ENCODE peak calls at places on chromosomes 6 and 20, in eight cellular contexts. R is fibroblast of lung; H is colonic mucosa; G is CD8-positive, alpha-beta T cell; T is right cardiac atrium; U is aorta; L is CD8-positive, alpha-beta memory T cell; M is lung. Z is an unnamed sample.
A peak's percentile ranks its signal among the peaks of the same experiment; 100 is the strongest.

GRCh38 chr6:132812255-132812732 is 2.1 kb upstream of the RPS12 start:
- DNase-seq in R (peak; percentile 63), H (no peak), G (no peak), T (no peak), U (no peak), L (no peak), M (no peak), Z (no peak)

GRCh38 chr6:3414704-3415453 is 42.0 kb downstream of the SLC22A23 start:
- DNase-seq in R (no peak), H (no peak), G (peak; percentile 29), T (no peak), U (no peak), L (no peak), M (peak; percentile 59), Z (peak; percentile 86)

GRCh38 chr6:149421132-149421531 is 21.1 kb downstream of the SUMO4 start:
- DNase-seq in R (no peak), H (no peak), G (no peak), T (no peak), U (no peak), L (no peak), M (no peak), Z (no peak)

GRCh38 chr6:156283091-156283490 is 494.1 kb upstream of the ARID1B start:
- DNase-seq in R (no peak), H (no peak), G (no peak), T (no peak), U (no peak), L (no peak), M (no peak), Z (no peak)

GRCh38 chr20:36273414-36274247 is 32.5 kb upstream of the DLGAP4 start:
- DNase-seq in R (peak; percentile 19), H (no peak), G (no peak), T (no peak), U (peak; percentile 47), L (no peak), M (no peak), Z (peak; percentile 28)

GRCh38 chr6:16964553-16965499 is 137.0 kb upstream of the STMND1 start:
- DNase-seq in R (peak; percentile 78), H (peak; percentile 65), G (peak; percentile 64), T (peak; percentile 82), U (peak; percentile 87), L (peak; percentile 43), M (peak; percentile 68), Z (peak; percentile 82)

GRCh38 chr6:144434308-144434990 is 149.3 kb downstream of the UTRN start:
- DNase-seq in R (peak; percentile 74), H (no peak), G (no peak), T (no peak), U (no peak), L (no peak), M (no peak), Z (peak; percentile 86)

GRCh38 chr6:44056392-44057237 is 70.6 kb downstream of the MRPL14 start:
- DNase-seq in R (peak; percentile 89), H (peak; percentile 49), G (no peak), T (peak; percentile 94), U (peak; percentile 93), L (no peak), M (peak; percentile 55), Z (no peak)

GRCh38 chr20:41387433-41387832 is 20.8 kb upstream of the EMILIN3 start:
- DNase-seq in R (no peak), H (no peak), G (no peak), T (no peak), U (peak; percentile 41), L (no peak), M (no peak), Z (no peak)

GRCh38 chr6:29652198-29652584 is 4.7 kb upstream of the MOG start:
- DNase-seq in R (no peak), H (no peak), G (no peak), T (no peak), U (no peak), L (no peak), M (no peak), Z (no peak)

GRCh38 chr6:154932562-154933027 is 62.5 kb upstream of the TIAM2 start:
- DNase-seq in R (peak; percentile 42), H (no peak), G (no peak), T (no peak), U (no peak), L (no peak), M (no peak), Z (peak; percentile 58)

GRCh38 chr6:152089992-152090391 is 282.5 kb downstream of the ESR1 start:
- DNase-seq in R (peak; percentile 52), H (no peak), G (no peak), T (no peak), U (no peak), L (no peak), M (no peak), Z (no peak)

GRCh38 chr6:3061501-3061941 is 6.8 kb upstream of the RIPK1 start:
- DNase-seq in R (peak; percentile 56), H (peak; percentile 4), G (peak; percentile 16), T (no peak), U (no peak), L (no peak), M (no peak), Z (no peak)

GRCh38 chr6:48429021-48429420 is 318.0 kb upstream of the PTCHD4 start:
- DNase-seq in R (peak; percentile 21), H (no peak), G (no peak), T (no peak), U (no peak), L (no peak), M (no peak), Z (no peak)

GRCh38 chr6:32216292-32216691 is 7.6 kb downstream of the NOTCH4 start:
- DNase-seq in R (no peak), H (no peak), G (no peak), T (no peak), U (no peak), L (no peak), M (no peak), Z (no peak)

GRCh38 chr6:29589423-29590048 is 4.6 kb downstream of the OR2H2 start:
- DNase-seq in R (peak; percentile 54), H (peak; percentile 56), G (no peak), T (no peak), U (no peak), L (peak; percentile 10), M (peak; percentile 36), Z (peak; percentile 60)

DNA sequence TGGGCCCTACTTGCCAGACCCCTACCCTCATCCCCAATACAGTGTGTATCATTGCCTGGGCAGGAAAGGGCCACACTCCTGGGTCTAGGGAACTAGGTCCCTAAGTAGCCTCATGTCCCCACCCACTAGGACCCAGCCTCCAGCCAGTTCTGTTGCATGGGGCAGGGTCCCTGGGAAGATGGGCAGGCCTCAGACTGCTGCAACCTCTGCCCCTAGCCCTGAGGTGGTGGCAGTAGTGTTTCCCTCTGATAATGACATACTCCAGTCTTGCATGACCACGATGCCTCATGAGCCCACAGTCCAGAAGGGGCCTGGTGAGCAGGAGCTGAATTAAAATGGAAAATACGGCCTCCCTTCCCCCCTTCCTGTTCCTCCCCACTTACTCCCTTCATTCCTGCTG is 35.9 kb upstream of the SCRT2 start:
- DNase-seq in R (no peak), H (no peak), G (no peak), T (no peak), U (peak; percentile 53), L (no peak), M (no peak), Z (no peak)
- H3K9me3 ChIP-seq in R (no peaks in the 10 kb centered on the region), H (no peaks in the 10 kb centered on the region), G (no peaks in the 10 kb centered on the region), T (peaks cover 5% of the 10 kb centered on the region), U (peaks cover 9% of the 10 kb centered on the region), L (no peaks in the 10 kb centered on the region), M (no peaks in the 10 kb centered on the region), Z (no peaks in the 10 kb centered on the region)

GRCh38 chr20:10666221-10667076 is 7.3 kb downstream of the JAG1 start:
- DNase-seq in R (no peak), H (no peak), G (no peak), T (no peak), U (no peak), L (no peak), M (no peak), Z (no peak)

GRCh38 chr20:10665791-10666190 is 8.0 kb downstream of the JAG1 start:
- DNase-seq in R (no peak), H (no peak), G (no peak), T (no peak), U (no peak), L (no peak), M (no peak), Z (peak; percentile 36)

GRCh38 chr20:10667077-10667401 is 6.8 kb downstream of the JAG1 start:
- DNase-seq in R (no peak), H (no peak), G (no peak), T (peak; percentile 91), U (peak; percentile 94), L (no peak), M (no peak), Z (no peak)

GRCh38 chr20:10668677-10669368 is 5.0 kb downstream of the JAG1 start:
- DNase-seq in R (no peak), H (no peak), G (no peak), T (no peak), U (no peak), L (no peak), M (no peak), Z (no peak)

GRCh38 chr20:10667560-10668167 is 6.1 kb downstream of the JAG1 start:
- DNase-seq in R (no peak), H (no peak), G (no peak), T (no peak), U (no peak), L (no peak), M (no peak), Z (no peak)
- H3K4me3 ChIP-seq in R (no peak overlapping the region), H (no peak overlapping the region), G (no peak overlapping the region), T (peak overlapping the region; percentile 18), U (peak overlapping the region; percentile 21), L (no peak overlapping the region), M (no peak overlapping the region), Z (no peak overlapping the region)

GRCh38 chr6:137432054-137432545 is 62.1 kb downstream of the OLIG3 start:
- DNase-seq in R (no peak), H (no peak), G (no peak), T (no peak), U (no peak), L (no peak), M (no peak), Z (no peak)

GRCh38 chr6:137430954-137431353 is 63.2 kb downstream of the OLIG3 start:
- DNase-seq in R (no peak), H (no peak), G (no peak), T (no peak), U (no peak), L (no peak), M (no peak), Z (no peak)

GRCh38 chr6:137434640-137435039 is 59.6 kb downstream of the OLIG3 start:
- DNase-seq in R (no peak), H (no peak), G (no peak), T (no peak), U (no peak), L (no peak), M (no peak), Z (no peak)
- H3K9me3 ChIP-seq in R (no peaks in the 10 kb centered on the region), H (no peaks in the 10 kb centered on the region), G (no peaks in the 10 kb centered on the region), T (no peaks in the 10 kb centered on the region), U (peaks cover 3% of the 10 kb centered on the region), L (no peaks in the 10 kb centered on the region), M (no peaks in the 10 kb centered on the region), Z (no peaks in the 10 kb centered on the region)

DNA sequence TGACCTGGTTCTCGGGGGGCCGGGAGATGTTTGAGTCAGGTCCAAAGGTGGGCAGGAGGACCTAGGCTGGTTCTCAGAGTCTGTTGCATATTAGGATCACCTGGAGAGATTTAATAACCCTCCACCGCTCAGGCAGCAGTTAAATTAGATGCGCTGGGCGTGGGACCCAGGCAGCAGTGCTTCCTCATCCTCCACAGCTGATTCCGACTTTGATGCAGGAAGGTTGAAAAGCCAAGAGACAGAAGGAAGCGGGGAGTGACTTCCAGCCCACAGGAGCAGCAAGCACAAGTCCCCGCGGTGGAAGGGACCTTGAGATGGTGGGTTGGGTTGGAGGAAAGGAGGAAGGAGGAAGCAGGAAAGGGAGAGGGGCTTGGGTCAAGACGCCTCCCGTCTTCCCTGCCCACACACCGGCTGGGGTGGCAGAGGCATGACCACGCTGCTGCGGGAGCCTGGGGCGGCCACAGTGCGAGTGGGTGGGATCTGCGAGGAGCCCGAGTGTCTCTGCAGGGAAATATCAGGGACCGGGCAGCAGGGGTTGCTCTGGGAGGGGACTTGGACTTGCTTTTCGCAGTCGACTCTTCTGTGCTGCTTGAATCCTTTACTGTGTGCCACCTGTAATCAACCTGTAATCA is 146.0 kb downstream of the PHACTR3 start:
- DNase-seq in R (no peak), H (no peak), G (no peak), T (no peak), U (no peak), L (no peak), M (no peak), Z (no peak)
- H3K4me3 ChIP-seq in R (no peak overlapping the region), H (no peak overlapping the region), G (no peak overlapping the region), T (no peak overlapping the region), U (no peak overlapping the region), L (no peak overlapping the region), M (no peak overlapping the region), Z (no peak overlapping the region)